ENCODE peak calls at places on chromosomes 11 and 22, in six cellular contexts. L is caudate nucleus; V is SJSA1; Y is CD8-positive, alpha-beta memory T cell; G is HCT116; O is fibroblast of lung. E is an unnamed sample.

GRCh38 chr22:22507743-22508273 is 734 bp downstream of the ZNF280B start:
- DNase-seq in L (no peak), V (no peak), Y (no peak), G (no peak), O (no peak), E (no peak)

GRCh38 chr22:29083576-29084566 is 11.0 kb downstream of the KREMEN1 start:
- DNase-seq in L (no peak), V (no peak), Y (no peak), G (no peak), O (no peak), E (no peak)

GRCh38 chr11:18720811-18721575 is 5.0 kb downstream of the IGSF22 start:
- DNase-seq in L (no peak), V (peak), Y (peak), G (peak), O (peak), E (peak)

GRCh38 chr11:69489746-69490365 is 8.4 kb downstream of the LINC01488 start:
- DNase-seq in L (no peak), V (no peak), Y (no peak), G (no peak), O (no peak), E (no peak)

GRCh38 chr11:62438641-62439040 is 19.8 kb downstream of the SCGB1A1 start:
- DNase-seq in L (no peak), V (no peak), Y (no peak), G (no peak), O (no peak), E (no peak)

GRCh38 chr11:43834291-43834690 is 46.3 kb upstream of the ALKBH3 start:
- DNase-seq in L (no peak), V (no peak), Y (no peak), G (no peak), O (no peak), E (no peak)

GRCh38 chr11:1879342-1879940 is 12.3 kb downstream of the PRR33 start:
- DNase-seq in L (no peak), V (no peak), Y (no peak), G (no peak), O (no peak), E (no peak)

GRCh38 chr22:20455709-20456063 is 18.1 kb upstream of the SCARF2 start:
- DNase-seq in L (no peak), V (no peak), Y (no peak), G (no peak), O (no peak), E (no peak)

GRCh38 chr22:20206709-20207215 is 55.9 kb upstream of the CCDC188 start:
- DNase-seq in L (no peak), V (no peak), Y (no peak), G (no peak), O (peak), E (no peak)

GRCh38 chr11:102986815-102987214 is 31.3 kb upstream of the MMP13 start:
- DNase-seq in L (no peak), V (no peak), Y (no peak), G (no peak), O (peak), E (no peak)

GRCh38 chr11:129947474-129947873 is 52.1 kb upstream of the NFRKB start:
- DNase-seq in L (no peak), V (no peak), Y (no peak), G (no peak), O (no peak), E (no peak)

GRCh38 chr22:20509344-20510047 is 2.1 kb downstream of the MED15 start:
- DNase-seq in L (no peak), V (peak), Y (peak), G (no peak), O (peak), E (no peak)

GRCh38 chr11:116871248-116871647 is 33.8 kb upstream of the APOA1 start:
- DNase-seq in L (no peak), V (no peak), Y (no peak), G (no peak), O (peak), E (no peak)

GRCh38 chr22:32992821-32993220 is 65.4 kb downstream of the SYN3 start:
- DNase-seq in L (no peak), V (no peak), Y (no peak), G (no peak), O (no peak), E (no peak)

GRCh38 chr22:22616636-22617035 is 27.8 kb upstream of the GGTLC2 start:
- DNase-seq in L (no peak), V (no peak), Y (peak), G (no peak), O (no peak), E (no peak)

GRCh38 chr11:64800633-64801464 is 2.2 kb downstream of the MAP4K2 start:
- DNase-seq in L (no peak), V (no peak), Y (no peak), G (no peak), O (no peak), E (no peak)

GRCh38 chr11:3231851-3232744 is at the start of gene MRGPRE:
- DNase-seq in L (no peak), V (no peak), Y (no peak), G (no peak), O (no peak), E (no peak)

GRCh38 chr11:8937159-8937558 is 4.4 kb upstream of the C11orf16 start:
- DNase-seq in L (no peak), V (no peak), Y (no peak), G (no peak), O (no peak), E (no peak)

GRCh38 chr11:125874556-125875124 is 12.8 kb upstream of the HYLS1 start:
- DNase-seq in L (peak), V (peak), Y (peak), G (peak), O (peak), E (peak)

GRCh38 chr22:30020511-30020910 is 59.8 kb upstream of the HORMAD2 start:
- DNase-seq in L (no peak), V (no peak), Y (no peak), G (no peak), O (no peak), E (no peak)

GRCh38 chr11:11967669-11968510 is 40.5 kb downstream of the DKK3 start:
- DNase-seq in L (no peak), V (no peak), Y (no peak), G (no peak), O (no peak), E (no peak)

GRCh38 chr22:27436591-27436990 is 365.0 kb downstream of the MN1 start:
- DNase-seq in L (no peak), V (no peak), Y (no peak), G (no peak), O (no peak), E (no peak)
- H3K27ac ChIP-seq in L (no peak), V (no peak), Y (no peak), G (no peak), O (no peak), E (no peak)

GRCh38 chr22:38523479-38523878 is 17.4 kb upstream of the DDX17 start:
- DNase-seq in L (no peak), V (no peak), Y (no peak), G (no peak), O (no peak), E (no peak)

GRCh38 chr22:38518620-38519019 is 12.5 kb upstream of the DDX17 start:
- DNase-seq in L (no peak), V (no peak), Y (no peak), G (no peak), O (no peak), E (no peak)

GRCh38 chr22:38524434-38524833 is 18.3 kb upstream of the DDX17 start:
- DNase-seq in L (no peak), V (no peak), Y (no peak), G (no peak), O (no peak), E (no peak)

DNA sequence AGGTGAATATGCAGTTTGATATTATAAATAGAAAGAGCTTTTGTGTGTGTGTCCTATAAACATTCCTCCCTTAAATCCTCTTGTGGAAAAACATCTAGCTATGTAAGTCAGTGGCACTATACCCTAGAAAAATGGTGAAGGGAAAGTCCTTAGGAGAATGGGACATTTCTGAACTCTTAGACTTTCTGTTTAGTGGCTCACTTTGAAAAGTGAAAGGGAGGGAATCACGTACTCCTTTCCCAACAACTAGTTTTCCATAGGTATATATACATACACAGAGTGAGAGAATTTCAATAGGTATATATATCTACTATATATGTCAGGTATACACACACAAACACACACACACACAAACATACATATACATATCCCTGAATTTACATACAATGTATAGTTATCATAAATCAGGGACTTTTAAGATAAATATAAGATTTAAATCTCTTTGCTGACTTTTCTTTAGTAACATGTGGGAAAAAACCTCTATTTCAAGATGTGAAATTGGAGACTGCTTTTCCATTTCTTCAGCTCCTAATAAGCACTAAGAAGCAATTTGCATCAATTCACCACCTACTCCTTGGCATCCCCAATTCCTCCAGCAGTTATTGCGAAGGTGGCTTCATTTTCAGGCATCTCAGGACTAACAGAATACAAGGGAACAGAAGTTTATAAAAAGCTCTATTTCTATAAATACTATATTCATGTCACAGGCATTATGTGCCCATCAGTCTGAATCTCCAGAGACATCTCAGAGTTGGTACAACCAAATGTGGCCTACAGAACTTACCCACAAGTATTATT is 13.5 kb upstream of the DDX17 start:
- DNase-seq in L (no peak), V (no peak), Y (no peak), G (no peak), O (no peak), E (no peak)
- H3K27ac ChIP-seq in L (no peak), V (no peak), Y (no peak), G (no peak), O (no peak), E (no peak)

DNA sequence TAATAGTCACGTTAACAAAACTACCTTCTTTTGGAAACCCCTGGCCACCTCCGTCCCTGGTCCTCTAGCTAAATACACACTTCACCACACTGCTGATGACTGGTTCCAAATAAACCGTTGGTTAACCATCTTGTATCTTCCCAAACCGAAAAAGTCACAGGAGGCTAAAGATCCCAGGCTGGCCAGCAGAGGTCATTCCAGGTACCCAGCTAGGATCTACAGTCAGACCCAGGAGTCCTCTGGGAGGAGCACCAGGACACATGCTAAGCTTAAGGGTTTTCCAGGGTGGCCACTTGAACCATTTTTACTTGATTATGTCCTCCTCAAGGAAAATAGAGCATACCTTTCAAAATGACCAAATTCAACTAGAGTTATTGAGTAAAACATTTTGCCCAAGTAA is 103.2 kb downstream of the ETS1 start:
- DNase-seq in L (no peak), V (no peak), Y (no peak), G (no peak), O (no peak), E (no peak)
- H3K27ac ChIP-seq in L (no peak), V (no peak), Y (peak), G (no peak), O (peak), E (no peak)

DNA sequence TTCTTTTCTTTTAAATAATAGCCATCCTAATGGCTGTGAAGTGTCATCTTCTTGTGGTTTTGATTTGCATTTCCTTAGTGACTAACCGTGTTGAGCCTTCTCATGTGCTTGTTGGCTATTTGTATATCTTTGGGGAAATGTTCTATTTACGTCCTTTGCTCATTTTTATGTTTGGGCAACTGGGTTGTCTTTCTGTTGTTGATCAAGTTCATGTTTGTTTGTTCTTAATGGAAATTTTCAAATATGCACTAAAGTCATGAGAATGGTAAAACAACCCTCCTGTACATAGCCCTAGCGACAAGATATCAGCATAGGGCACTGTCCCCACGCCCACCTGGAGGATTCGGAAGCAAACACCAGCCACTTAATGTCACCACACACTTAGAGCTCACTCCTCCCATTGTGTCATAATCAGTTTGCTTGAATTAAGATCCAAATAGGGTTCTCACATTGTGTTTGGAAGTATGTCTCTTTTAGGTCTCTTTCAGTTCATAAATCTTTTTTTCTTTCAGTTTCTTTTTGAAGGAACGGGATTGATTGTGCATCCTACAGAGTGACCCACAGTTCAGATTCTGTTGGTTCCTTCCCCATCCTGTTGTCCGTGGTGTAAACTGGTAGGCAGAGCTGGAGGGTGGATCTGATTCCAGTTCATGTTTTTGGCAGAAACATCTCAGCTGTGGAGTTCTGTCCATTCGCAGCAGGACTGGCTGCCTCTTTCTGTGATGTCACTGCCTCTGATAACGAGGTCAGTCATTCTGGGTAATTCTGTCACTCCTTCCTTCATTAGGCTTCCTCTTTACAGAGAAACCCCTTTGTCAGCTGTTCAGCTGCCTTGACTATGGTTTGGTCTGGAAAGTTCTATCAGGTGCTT is 26.4 kb upstream of the ADORA2A start:
- DNase-seq in L (no peak), V (peak), Y (no peak), G (no peak), O (peak), E (no peak)
- H3K27ac ChIP-seq in L (no peak), V (peak), Y (no peak), G (no peak), O (peak), E (no peak)

GRCh38 chr11:111736191-111736590 is 30.0 kb downstream of the PPP2R1B start:
- DNase-seq in L (no peak), V (no peak), Y (no peak), G (no peak), O (peak), E (no peak)

GRCh38 chr11:111737180-111737876 is 28.9 kb downstream of the PPP2R1B start:
- DNase-seq in L (no peak), V (no peak), Y (no peak), G (no peak), O (no peak), E (no peak)

GRCh38 chr11:111736621-111737055 is 29.6 kb downstream of the PPP2R1B start:
- DNase-seq in L (no peak), V (no peak), Y (no peak), G (no peak), O (peak), E (peak)

GRCh38 chr11:111737877-111738205 is 28.3 kb downstream of the PPP2R1B start:
- DNase-seq in L (no peak), V (no peak), Y (no peak), G (no peak), O (no peak), E (no peak)

DNA sequence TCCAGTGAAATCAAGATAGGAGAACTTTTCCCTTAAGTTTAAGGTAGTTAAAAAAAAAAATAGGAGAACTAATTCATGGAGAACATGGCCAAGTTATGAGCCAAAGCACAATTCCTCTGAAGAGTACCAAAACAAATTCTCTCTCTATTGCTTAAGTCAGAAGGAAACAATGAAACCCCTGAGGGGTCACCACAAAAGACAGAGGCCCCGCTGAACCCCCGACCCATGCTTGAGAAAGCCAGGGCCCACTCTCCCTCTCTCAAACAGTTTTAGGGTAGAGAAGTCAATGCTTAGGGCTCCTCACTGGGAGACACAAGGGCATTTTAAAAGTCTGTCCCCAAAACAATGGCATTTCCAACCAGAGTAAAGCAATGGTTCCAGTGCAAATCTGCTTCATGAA is 26.9 kb downstream of the PPP2R1B start:
- DNase-seq in L (no peak), V (no peak), Y (no peak), G (no peak), O (no peak), E (no peak)
- H3K27ac ChIP-seq in L (peak), V (no peak), Y (no peak), G (no peak), O (no peak), E (peak)

DNA sequence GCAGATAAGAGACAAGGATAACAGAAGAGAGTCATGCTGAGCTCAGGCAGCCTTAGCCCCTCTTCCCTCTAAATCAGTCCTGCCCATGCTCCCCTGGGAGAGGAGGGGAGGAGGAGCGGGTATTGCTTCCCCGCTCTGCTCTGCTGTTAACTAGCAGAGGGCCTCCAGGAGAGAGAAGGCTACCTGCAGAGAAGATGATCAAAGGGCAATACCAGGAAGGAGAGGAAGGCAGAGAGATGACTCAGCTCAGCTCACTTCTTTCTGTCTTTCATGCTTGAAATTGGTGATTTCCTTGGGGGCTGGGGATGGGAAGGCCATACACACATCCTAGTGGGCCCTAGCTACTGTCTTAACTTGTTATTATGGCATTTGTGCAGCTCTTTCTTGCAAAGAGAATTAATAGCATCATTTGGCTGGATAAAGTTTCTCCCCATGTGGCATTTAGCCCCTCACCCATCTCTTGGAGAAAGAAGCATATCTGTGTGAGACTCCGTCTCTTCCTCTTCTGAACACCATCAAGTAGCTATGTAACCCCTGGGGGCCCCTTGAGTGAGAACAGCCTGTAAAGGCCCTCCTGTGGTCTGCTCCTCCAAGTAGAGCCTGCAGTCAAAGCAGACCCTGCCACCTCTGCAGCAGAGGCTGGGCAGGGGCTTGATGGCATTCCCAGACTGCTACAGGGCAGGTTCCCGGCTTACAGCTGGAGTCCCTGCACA is 33.4 kb upstream of the AMOTL1 start:
- DNase-seq in L (no peak), V (no peak), Y (no peak), G (peak), O (no peak), E (no peak)
- H3K27ac ChIP-seq in L (no peak), V (no peak), Y (no peak), G (peak), O (no peak), E (no peak)

GRCh38 chr11:19849107-19849789 is 136.6 kb downstream of the NAV2 start:
- DNase-seq in L (no peak), V (no peak), Y (no peak), G (no peak), O (peak), E (no peak)
- H3K27ac ChIP-seq in L (no peak), V (no peak), Y (no peak), G (no peak), O (peak), E (no peak)

DNA sequence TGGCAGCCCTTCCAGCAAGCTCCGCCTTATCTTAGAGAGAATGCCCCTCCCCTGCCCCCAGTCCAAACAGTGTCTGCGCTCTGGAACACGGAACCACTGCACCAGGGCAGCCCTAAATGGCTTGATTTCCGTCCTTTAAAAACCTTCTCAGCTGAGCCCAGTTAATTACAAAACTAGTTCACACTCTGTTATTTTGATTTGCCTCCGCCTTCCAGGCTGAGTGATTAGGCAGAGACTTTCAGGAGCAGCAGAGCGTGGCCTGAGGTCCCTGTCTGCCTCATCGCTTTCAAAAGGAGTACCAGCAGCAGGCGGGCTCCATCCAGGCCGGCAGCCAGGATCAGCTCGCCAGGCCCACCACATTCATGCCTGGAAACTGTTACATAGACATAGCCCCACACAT is 313.0 kb downstream of the BRD1 start:
- DNase-seq in L (no peak), V (no peak), Y (no peak), G (no peak), O (no peak), E (no peak)
- H3K27ac ChIP-seq in L (no peak), V (no peak), Y (no peak), G (no peak), O (no peak), E (no peak)

E was measured in substantia nigra.